ENCODE peak calls at places on chromosomes 5 and 9, in four cellular contexts. V is K562, B is HCT116, Y is endothelial cell of umbilical vein. I is an unnamed sample.

GRCh38 chr9:89154651-89155336 is 23.8 kb downstream of the SHC3 start:
- DNase-seq in B (peak), V (no peak), Y (peak), I (no peak)

GRCh38 chr9:126499005-126499910 is 114.5 kb upstream of the LMX1B start:
- DNase-seq in Y (peak), B (no peak), V (peak), I (no peak)

GRCh38 chr5:14039576-14039975 is 95.1 kb upstream of the DNAH5 start:
- DNase-seq in V (no peak), B (no peak), Y (no peak), I (no peak)

GRCh38 chr9:134321571-134321930 is 4.7 kb upstream of the RXRA start:
- DNase-seq in B (no peak), Y (no peak), V (no peak), I (no peak)

GRCh38 chr5:74032617-74033016 is 406.6 kb downstream of the ARHGEF28 start:
- DNase-seq in B (no peak), Y (no peak), V (no peak), I (no peak)

GRCh38 chr9:101486693-101487442 is 46.8 kb upstream of the RNF20 start:
- DNase-seq in Y (peak), B (peak), V (peak), I (no peak)

GRCh38 chr5:154370730-154371334 is 75.0 kb upstream of the SAP30L start:
- DNase-seq in B (no peak), V (no peak), Y (no peak), I (no peak)

GRCh38 chr5:111995701-111996100 is 238.7 kb upstream of the NREP start:
- DNase-seq in B (no peak), V (no peak), Y (no peak), I (no peak)

GRCh38 chr5:107671742-107672211 is 1.0 kb upstream of the EFNA5 start:
- DNase-seq in B (peak), Y (peak), V (no peak), I (peak)

GRCh38 chr9:109114670-109115069 is 5.1 kb downstream of the TMEM245 start:
- DNase-seq in Y (no peak), V (no peak), B (no peak), I (no peak)

GRCh38 chr5:111627862-111628261 is 115.5 kb upstream of the STARD4 start:
- DNase-seq in Y (no peak), V (no peak), B (no peak), I (no peak)

GRCh38 chr9:79858509-79858908 is 286.7 kb downstream of the TLE4 start:
- DNase-seq in Y (peak), V (no peak), B (no peak), I (no peak)

GRCh38 chr9:136028760-136029470 is 66.2 kb downstream of the NACC2 start:
- DNase-seq in V (no peak), Y (no peak), B (no peak), I (no peak)

GRCh38 chr9:69470186-69470977 is 145.4 kb downstream of the ENTREP1 start:
- DNase-seq in V (no peak), B (no peak), Y (peak), I (no peak)

GRCh38 chr5:96195053-96195452 is 233.4 kb upstream of the ELL2 start:
- DNase-seq in Y (no peak), V (no peak), B (no peak), I (no peak)

GRCh38 chr5:28707706-28708105 is 1669.3 kb upstream of the CDH9 start:
- DNase-seq in B (no peak), Y (no peak), V (no peak), I (no peak)

GRCh38 chr9:129172816-129173215 is 5.2 kb downstream of the IER5L start:
- DNase-seq in V (no peak), Y (no peak), B (no peak), I (no peak)

GRCh38 chr9:86842573-86842972 is 104.7 kb downstream of the GAS1 start:
- DNase-seq in B (no peak), Y (no peak), V (no peak), I (no peak)

GRCh38 chr5:92674322-92674721 is 906.7 kb downstream of the NR2F1-AS1 start:
- DNase-seq in V (no peak), Y (no peak), B (no peak), I (no peak)

GRCh38 chr9:17757816-17758215 is 178.9 kb downstream of the SH3GL2 start:
- DNase-seq in B (no peak), Y (no peak), V (no peak), I (no peak)

GRCh38 chr5:56496581-56497063 is 263.5 kb upstream of the ANKRD55 start:
- DNase-seq in Y (peak), V (no peak), B (no peak), I (no peak)

GRCh38 chr5:122313001-122313402 is 965 bp downstream of the SNCAIP start:
- DNase-seq in Y (peak), V (no peak), B (no peak), I (no peak)

GRCh38 chr9:4262735-4263141 is 37.1 kb downstream of the GLIS3 start:
- DNase-seq in B (peak), V (no peak), Y (peak), I (no peak)

GRCh38 chr9:126857261-126857960 is 3.0 kb upstream of the ZBTB34 start:
- DNase-seq in Y (no peak), V (no peak), B (no peak), I (no peak)

GRCh38 chr5:16642896-16643295 is 26.1 kb upstream of the RETREG1 start:
- DNase-seq in Y (no peak), V (no peak), B (no peak), I (no peak)

GRCh38 chr9:113505963-113506624 is 42.6 kb downstream of the RGS3 start:
- DNase-seq in B (no peak), Y (no peak), V (no peak), I (no peak)

GRCh38 chr9:3874472-3875370 is 348.9 kb upstream of the RFX3 start:
- DNase-seq in Y (no peak), V (no peak), B (no peak), I (no peak)

DNA sequence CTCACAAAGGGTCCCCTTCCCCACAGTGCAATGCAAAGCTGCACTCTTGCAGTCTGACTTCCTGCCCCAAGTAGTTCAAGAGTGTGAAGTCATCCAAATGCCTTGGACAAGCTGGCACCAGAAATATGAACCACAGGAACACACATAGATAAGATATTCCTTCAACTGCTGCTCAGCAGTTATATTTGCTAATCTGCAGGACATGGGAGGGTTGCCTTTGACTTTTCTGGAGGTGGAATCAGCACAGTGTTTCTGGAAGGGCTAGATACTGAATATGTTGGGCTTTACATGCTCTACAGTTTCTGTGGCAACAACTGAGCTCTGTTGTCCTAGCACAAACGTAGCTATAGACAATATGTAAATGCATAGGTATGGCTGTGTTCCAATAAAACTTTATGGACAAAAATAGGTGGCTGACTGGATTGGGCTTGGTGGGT is 96.7 kb upstream of the PCA3 start:
- DNase-seq in Y (peak), B (no peak), V (no peak), I (no peak)
- TF ChIP-seq POLR2AphosphoS5 in Y (peak), B (no peak), V (peak), I (no peak)

GRCh38 chr5:55421074-55421529 is 113.3 kb downstream of the MTREX start:
- DNase-seq in Y (no peak), B (no peak), V (no peak), I (no peak)
- H3K9ac ChIP-seq in Y (no peak), B (no peak), V (no peak), I (no peak)

GRCh38 chr5:159100022-159100927 is 559 bp upstream of the EBF1 start:
- DNase-seq in V (peak), B (peak), Y (peak), I (peak)

GRCh38 chr5:159101689-159102088 is 2.0 kb upstream of the EBF1 start:
- DNase-seq in B (no peak), V (no peak), Y (no peak), I (no peak)

GRCh38 chr5:159102294-159102934 is 2.7 kb upstream of the EBF1 start:
- DNase-seq in Y (no peak), V (no peak), B (no peak), I (no peak)

GRCh38 chr5:159099049-159099760 is 511 bp downstream of the EBF1 start:
- DNase-seq in B (no peak), V (peak), Y (peak), I (no peak)

GRCh38 chr5:159100928-159101646 is 1.4 kb upstream of the EBF1 start:
- DNase-seq in V (no peak), Y (no peak), B (no peak), I (no peak)
- TF ChIP-seq EZH2 in V (no peak), Y (no peak), B (no peak), I (no peak)

GRCh38 chr5:39517800-39518199 is 93.0 kb upstream of the DAB2 start:
- DNase-seq in V (no peak), Y (peak), B (no peak), I (no peak)
- TF ChIP-seq POLR2AphosphoS5 in V (no peak), Y (peak), B (no peak), I (no peak)

GRCh38 chr5:131379723-131380122 is 115.9 kb downstream of the CDC42SE2 start:
- DNase-seq in V (no peak), Y (peak), B (no peak), I (peak)
- H3K9ac ChIP-seq in V (no peak), Y (peak), B (no peak), I (no peak)

DNA sequence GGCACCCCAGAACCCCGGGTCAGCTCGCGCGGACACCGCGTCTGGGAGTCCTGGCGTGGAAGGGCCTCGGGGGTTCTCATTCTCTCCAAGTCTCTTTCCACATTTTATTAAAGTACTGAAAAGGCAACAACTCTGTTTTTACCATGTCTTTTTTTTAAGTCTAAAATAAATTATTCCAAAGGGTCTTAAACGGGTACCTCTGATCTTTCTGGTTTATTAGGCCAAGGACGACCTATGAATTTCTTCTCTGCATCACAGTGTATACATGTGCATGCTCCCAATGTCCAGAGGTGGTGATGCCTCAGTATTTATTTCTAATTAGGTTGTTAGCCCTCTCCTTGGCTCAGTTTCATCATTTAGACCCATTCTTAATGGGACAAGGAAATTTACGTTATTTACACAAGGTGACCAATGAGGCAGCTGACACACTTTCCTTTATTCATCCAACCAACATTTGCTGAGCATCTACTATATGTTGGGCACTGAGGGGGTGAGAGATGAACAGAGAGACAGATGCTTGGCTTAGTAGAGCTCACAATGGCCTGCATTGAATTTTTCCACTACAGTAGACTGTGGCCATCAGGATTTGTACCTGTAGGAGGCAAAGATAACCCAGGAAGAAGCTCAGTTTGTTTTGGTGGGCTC is 7.6 kb upstream of the OTP start:
- DNase-seq in B (no peak), V (no peak), Y (no peak), I (no peak)
- TF ChIP-seq EZH2 in B (no peak), V (no peak), Y (peak), I (no peak)

I was measured in SK-N-MC.